ENCODE peak calls at places on chromosomes 11 and 22, in ten cellular contexts. A is NB4, U is cardiac fibroblast, N is OCI-LY7, P is right cardiac atrium, I is tibial artery, Q is coronary artery, D is pancreas, G is HFF-Myc, B is AG04450. Y is an unnamed sample.

GRCh38 chr11:40842750-40843339 is 616.6 kb downstream of the LRRC4C start:
- DNase-seq in A (no peak), U (no peak), N (no peak), P (no peak), I (no peak), Q (no peak), D (no peak), G (no peak), B (no peak), Y (no peak)

GRCh38 chr22:28297504-28297903 is 378.4 kb upstream of the PITPNB start:
- DNase-seq in A (peak), U (no peak), N (no peak), P (no peak), I (no peak), Q (no peak), D (no peak), G (no peak), B (no peak), Y (no peak)

GRCh38 chr11:104546486-104546885 is 351.8 kb downstream of the CASP12 start:
- DNase-seq in A (no peak), U (no peak), N (no peak), P (no peak), I (no peak), Q (no peak), D (no peak), G (no peak), B (no peak), Y (no peak)

GRCh38 chr11:73229321-73230275 is 11.5 kb downstream of the P2RY2 start:
- DNase-seq in A (no peak), U (no peak), N (no peak), P (peak), I (peak), Q (peak), D (no peak), G (no peak), B (no peak), Y (peak)

GRCh38 chr11:32255876-32256275 is 165.0 kb downstream of the RCN1 start:
- DNase-seq in A (no peak), U (no peak), N (no peak), P (no peak), I (no peak), Q (no peak), D (no peak), G (no peak), B (no peak), Y (no peak)

GRCh38 chr11:45761659-45762058 is 43.3 kb upstream of the SLC35C1 start:
- DNase-seq in A (no peak), U (no peak), N (no peak), P (no peak), I (no peak), Q (no peak), D (no peak), G (no peak), B (no peak), Y (no peak)

GRCh38 chr11:118491041-118491440 is 36.2 kb upstream of the TTC36 start:
- DNase-seq in A (no peak), U (no peak), N (no peak), P (no peak), I (no peak), Q (no peak), D (no peak), G (no peak), B (no peak), Y (no peak)

GRCh38 chr11:28259177-28259843 is 151.1 kb downstream of the METTL15 start:
- DNase-seq in A (no peak), U (no peak), N (no peak), P (no peak), I (no peak), Q (no peak), D (no peak), G (no peak), B (no peak), Y (no peak)

GRCh38 chr11:130124096-130124495 is 35.5 kb upstream of the ST14 start:
- DNase-seq in A (peak), U (peak), N (no peak), P (peak), I (peak), Q (peak), D (no peak), G (peak), B (peak), Y (peak)

GRCh38 chr22:29469755-29470154 is 10.3 kb upstream of the NEFH start:
- DNase-seq in A (no peak), U (no peak), N (no peak), P (no peak), I (no peak), Q (no peak), D (no peak), G (no peak), B (no peak), Y (no peak)
- H3K4me3 ChIP-seq in A (no peak), U (no peak), N (peak), P (no peak), I (no peak), Q (peak), D (no peak), G (no peak), B (no peak), Y (no peak)

GRCh38 chr22:50523458-50523805 is 2.0 kb downstream of the SCO2 start:
- DNase-seq in A (no peak), U (no peak), N (no peak), P (peak), I (no peak), Q (no peak), D (no peak), G (no peak), B (no peak), Y (no peak)

GRCh38 chr22:50524664-50525103 is 714 bp downstream of the SCO2 start:
- DNase-seq in A (peak), U (no peak), N (peak), P (no peak), I (no peak), Q (no peak), D (no peak), G (no peak), B (no peak), Y (no peak)

GRCh38 chr22:50525104-50525958 is at the start of gene SCO2:
- DNase-seq in A (peak), U (peak), N (peak), P (peak), I (peak), Q (peak), D (peak), G (peak), B (peak), Y (peak)

GRCh38 chr22:50522806-50523438 is 2.5 kb downstream of the SCO2 start:
- DNase-seq in A (no peak), U (no peak), N (no peak), P (peak), I (no peak), Q (peak), D (no peak), G (no peak), B (no peak), Y (no peak)

DNA sequence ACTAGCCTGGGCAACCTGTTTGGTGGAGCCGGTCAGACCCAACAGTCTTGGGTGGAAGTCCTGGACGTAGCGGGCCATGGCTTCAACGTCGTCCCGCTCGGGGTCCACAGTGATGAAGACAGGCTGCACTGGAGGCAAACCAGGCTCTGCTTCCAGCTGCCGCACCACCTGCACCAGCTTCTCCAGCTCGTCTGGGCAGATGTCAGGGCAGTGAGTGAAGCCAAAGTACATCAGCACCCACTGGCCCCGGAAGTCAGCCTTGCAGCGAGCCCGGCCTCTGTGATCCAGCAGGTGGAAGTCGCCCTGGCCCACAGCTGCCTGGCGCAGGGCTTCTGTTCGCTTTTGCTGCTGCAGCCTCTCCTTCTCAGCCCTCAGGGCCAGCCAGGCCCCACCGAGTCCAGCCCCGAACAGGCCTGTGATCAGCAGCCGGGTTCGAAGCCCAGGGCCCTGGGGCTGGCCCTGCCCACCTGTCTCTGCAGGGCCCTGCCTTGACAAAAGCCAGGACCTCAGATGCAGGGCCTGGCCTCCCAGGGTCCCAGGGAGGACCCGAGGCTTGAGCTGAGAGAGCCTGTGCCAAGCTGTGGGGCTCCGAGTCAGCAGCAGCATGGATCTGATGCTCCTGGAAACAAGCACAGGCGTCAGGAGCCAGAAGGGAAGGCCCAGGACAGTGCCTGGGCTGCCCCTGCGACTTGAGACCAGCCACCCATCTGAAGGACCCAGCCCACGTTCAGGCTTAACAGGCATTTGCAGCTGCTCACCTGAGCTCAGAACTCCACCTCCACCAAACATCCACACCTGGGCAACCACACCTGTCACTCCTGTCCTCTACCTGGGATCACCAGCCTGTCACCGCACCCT is 1.4 kb downstream of the SCO2 start:
- DNase-seq in A (no peak), U (no peak), N (no peak), P (peak), I (no peak), Q (peak), D (no peak), G (no peak), B (no peak), Y (no peak)
- H3K4me3 ChIP-seq in A (peak), U (peak), N (peak), P (no peak), I (peak), Q (peak), D (no peak), G (peak), B (peak), Y (peak)

GRCh38 chr11:125489166-125489565 is 6.9 kb downstream of the FEZ1 start:
- DNase-seq in A (no peak), U (no peak), N (no peak), P (no peak), I (no peak), Q (no peak), D (no peak), G (no peak), B (no peak), Y (no peak)
- H3K4me3 ChIP-seq in A (no peak), U (no peak), N (no peak), P (no peak), I (no peak), Q (no peak), D (no peak), G (no peak), B (no peak), Y (no peak)

GRCh38 chr11:20156280-20156875 is 3.9 kb downstream of the DBX1 start:
- DNase-seq in A (no peak), U (no peak), N (no peak), P (no peak), I (no peak), Q (no peak), D (no peak), G (no peak), B (no peak), Y (no peak)
- H3K4me3 ChIP-seq in A (no peak), U (no peak), N (no peak), P (peak), I (peak), Q (peak), D (no peak), G (no peak), B (no peak), Y (peak)

DNA sequence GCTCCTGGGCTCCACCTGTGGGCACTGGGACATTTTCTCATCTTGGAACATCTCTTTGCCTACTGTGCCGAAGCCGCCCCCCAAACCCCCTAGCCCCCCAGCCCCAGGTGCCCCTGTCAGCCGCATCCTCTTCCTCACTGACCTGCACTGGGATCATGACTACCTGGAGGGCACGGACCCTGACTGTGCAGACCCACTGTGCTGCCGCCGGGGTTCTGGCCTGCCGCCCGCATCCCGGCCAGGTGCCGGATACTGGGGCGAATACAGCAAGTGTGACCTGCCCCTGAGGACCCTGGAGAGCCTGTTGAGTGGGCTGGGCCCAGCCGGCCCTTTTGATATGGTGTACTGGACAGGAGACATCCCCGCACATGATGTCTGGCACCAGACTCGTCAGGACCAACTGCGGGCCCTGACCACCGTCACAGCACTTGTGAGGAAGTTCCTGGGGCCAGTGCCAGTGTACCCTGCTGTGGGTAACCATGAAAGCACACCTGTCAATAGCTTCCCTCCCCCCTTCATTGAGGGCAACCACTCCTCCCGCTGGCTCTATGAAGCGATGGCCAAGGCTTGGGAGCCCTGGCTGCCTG is 1.4 kb downstream of the SMPD1 start:
- DNase-seq in A (no peak), U (no peak), N (no peak), P (no peak), I (peak), Q (no peak), D (no peak), G (no peak), B (no peak), Y (no peak)
- H3K4me3 ChIP-seq in A (no peak), U (peak), N (no peak), P (no peak), I (peak), Q (peak), D (no peak), G (no peak), B (peak), Y (peak)

GRCh38 chr11:3155691-3156258 is 9.3 kb downstream of the OSBPL5 start:
- DNase-seq in A (peak), U (peak), N (no peak), P (peak), I (peak), Q (no peak), D (no peak), G (peak), B (no peak), Y (no peak)
- H3K4me3 ChIP-seq in A (peak), U (no peak), N (no peak), P (no peak), I (peak), Q (peak), D (no peak), G (peak), B (no peak), Y (no peak)

GRCh38 chr11:60970369-60970774 is 1.1 kb upstream of the CD6 start:
- DNase-seq in A (peak), U (peak), N (peak), P (peak), I (no peak), Q (no peak), D (peak), G (no peak), B (no peak), Y (peak)
- H3K4me3 ChIP-seq in A (no peak), U (no peak), N (no peak), P (no peak), I (no peak), Q (no peak), D (no peak), G (no peak), B (no peak), Y (no peak)

GRCh38 chr11:57713849-57714248 is 1.5 kb downstream of the TMX2 start:
- DNase-seq in A (no peak), U (no peak), N (no peak), P (no peak), I (no peak), Q (no peak), D (no peak), G (no peak), B (no peak), Y (no peak)
- H3K4me3 ChIP-seq in A (peak), U (peak), N (peak), P (peak), I (peak), Q (peak), D (no peak), G (peak), B (peak), Y (peak)